ENCODE peak calls at places on chromosomes 6 and 20, in nine cellular contexts. D is thoracic aorta, U is BE2C, A is IMR-90, X is GM06990, F is fibroblast of the aortic adventitia, J is LNCaP clone FGC, M is uterus, C is body of pancreas. L is an unnamed sample.

GRCh38 chr6:57021086-57021720 is 25.3 kb upstream of the KIAA1586 start:
- DNase-seq in D (no peak), U (no peak), A (peak; percentile 64), X (peak; percentile 17), F (peak; percentile 74), J (no peak), M (no peak), C (no peak), L (peak; percentile 75)

GRCh38 chr6:63634630-63635029 is 972 bp upstream of the PHF3 start:
- DNase-seq in D (no peak), U (no peak), A (no peak), X (no peak), F (no peak), J (no peak), M (no peak), C (no peak), L (no peak)

GRCh38 chr6:46453221-46453620 is 38.0 kb downstream of the RCAN2 start:
- DNase-seq in D (no peak), U (no peak), A (peak; percentile 70), X (no peak), F (peak; percentile 90), J (peak; percentile 35), M (no peak), C (no peak), L (peak; percentile 68)

GRCh38 chr6:109434456-109434855 is 6.0 kb downstream of the PPIL6 start:
- DNase-seq in D (no peak), U (no peak), A (no peak), X (no peak), F (peak; percentile 22), J (no peak), M (no peak), C (no peak), L (peak; percentile 55)

GRCh38 chr20:49610701-49611538 is 43.0 kb upstream of the PTGIS start:
- DNase-seq in D (no peak), U (peak; percentile 87), A (no peak), X (peak; percentile 86), F (peak; percentile 49), J (peak; percentile 21), M (peak; percentile 65), C (peak; percentile 84), L (peak; percentile 64)

GRCh38 chr6:90008908-90009501 is 114.7 kb downstream of the GJA10 start:
- DNase-seq in D (no peak), U (no peak), A (peak; percentile 68), X (no peak), F (peak; percentile 7), J (peak; percentile 70), M (no peak), C (no peak), L (peak; percentile 25)

GRCh38 chr6:143838395-143838794 is 4.7 kb upstream of the LTV1 start:
- DNase-seq in D (no peak), U (no peak), A (no peak), X (no peak), F (no peak), J (no peak), M (no peak), C (no peak), L (no peak)

GRCh38 chr6:5497896-5498578 is 236.7 kb downstream of the FARS2 start:
- DNase-seq in D (no peak), U (no peak), A (peak; percentile 62), X (no peak), F (peak; percentile 32), J (no peak), M (no peak), C (no peak), L (peak; percentile 42)

GRCh38 chr6:150169609-150170008 is 26.8 kb downstream of the PPP1R14C start:
- DNase-seq in D (no peak), U (no peak), A (peak; percentile 81), X (peak; percentile 37), F (peak; percentile 49), J (no peak), M (no peak), C (no peak), L (peak; percentile 55)

GRCh38 chr6:45959534-45960195 is 56.0 kb downstream of the CLIC5 start:
- DNase-seq in D (no peak), U (no peak), A (no peak), X (no peak), F (no peak), J (peak; percentile 35), M (no peak), C (no peak), L (peak; percentile 43)

GRCh38 chr20:41222703-41223102 is 85.4 kb downstream of the PLCG1 start:
- DNase-seq in D (no peak), U (no peak), A (peak; percentile 54), X (no peak), F (peak; percentile 46), J (no peak), M (no peak), C (no peak), L (peak; percentile 60)

GRCh38 chr6:74408844-74409243 is 712.8 kb downstream of the CD109 start:
- DNase-seq in D (no peak), U (no peak), A (peak; percentile 48), X (no peak), F (peak; percentile 3), J (no peak), M (no peak), C (no peak), L (peak; percentile 4)

GRCh38 chr20:42749548-42749947 is 440.2 kb downstream of the PTPRT start:
- DNase-seq in D (no peak), U (no peak), A (no peak), X (no peak), F (no peak), J (no peak), M (no peak), C (no peak), L (no peak)

GRCh38 chr20:32485126-32485769 is 99.9 kb downstream of the NOL4L start:
- DNase-seq in D (peak; percentile 41), U (peak; percentile 77), A (peak; percentile 83), X (no peak), F (peak; percentile 87), J (peak; percentile 47), M (peak; percentile 79), C (peak; percentile 87), L (peak; percentile 89)

GRCh38 chr6:16759181-16759645 is 2.0 kb downstream of the ATXN1 start:
- DNase-seq in D (no peak), U (no peak), A (no peak), X (no peak), F (no peak), J (no peak), M (no peak), C (peak; percentile 26), L (no peak)

GRCh38 chr6:16758163-16758975 is 2.9 kb downstream of the ATXN1 start:
- DNase-seq in D (no peak), U (peak; percentile 68), A (no peak), X (no peak), F (no peak), J (no peak), M (no peak), C (peak; percentile 26), L (peak; percentile 37)

GRCh38 chr6:16755544-16755943 is 5.7 kb downstream of the ATXN1 start:
- DNase-seq in D (no peak), U (no peak), A (no peak), X (no peak), F (no peak), J (no peak), M (no peak), C (no peak), L (no peak)

GRCh38 chr6:16756660-16757270 is 4.5 kb downstream of the ATXN1 start:
- DNase-seq in D (no peak), U (no peak), A (no peak), X (no peak), F (no peak), J (no peak), M (no peak), C (no peak), L (no peak)

GRCh38 chr6:16757332-16757731 is 3.9 kb downstream of the ATXN1 start:
- DNase-seq in D (no peak), U (no peak), A (no peak), X (no peak), F (no peak), J (no peak), M (no peak), C (no peak), L (peak; percentile 50)
- H3K4me3 ChIP-seq in D (no peak overlapping the region), U (no peak overlapping the region), A (no peak overlapping the region), X (no peak overlapping the region), F (no peak overlapping the region), J (no peak overlapping the region), M (no peak overlapping the region), C (no peak overlapping the region), L (no peak overlapping the region)

DNA sequence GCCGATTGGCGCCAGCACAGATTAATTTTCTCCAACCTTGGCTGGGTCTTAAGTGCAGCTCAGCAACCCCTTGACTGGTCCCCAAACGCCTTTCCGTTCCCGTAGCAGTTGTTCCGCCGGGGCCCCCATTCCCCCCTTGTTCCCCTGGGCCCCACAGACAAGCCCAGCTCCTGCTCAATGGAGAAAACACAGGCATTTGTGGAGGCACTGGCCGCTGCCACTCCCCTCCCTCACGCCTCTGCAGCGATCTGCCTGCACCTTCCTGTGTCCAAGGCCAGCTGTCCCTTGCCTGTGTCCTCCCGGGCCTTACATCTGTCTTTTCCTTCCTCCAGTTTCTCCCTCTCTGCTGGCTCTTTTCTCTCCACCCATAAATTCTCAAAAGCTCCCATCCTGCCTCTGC is 56.9 kb upstream of the NNAT start:
- DNase-seq in D (no peak), U (no peak), A (no peak), X (no peak), F (no peak), J (no peak), M (no peak), C (no peak), L (no peak)
- TF ChIP-seq CTCF in D (no peak), U (no peak), A (no peak), X (no peak), F (no peak), J (no peak), M (no peak), C (no peak), L (no peak)

DNA sequence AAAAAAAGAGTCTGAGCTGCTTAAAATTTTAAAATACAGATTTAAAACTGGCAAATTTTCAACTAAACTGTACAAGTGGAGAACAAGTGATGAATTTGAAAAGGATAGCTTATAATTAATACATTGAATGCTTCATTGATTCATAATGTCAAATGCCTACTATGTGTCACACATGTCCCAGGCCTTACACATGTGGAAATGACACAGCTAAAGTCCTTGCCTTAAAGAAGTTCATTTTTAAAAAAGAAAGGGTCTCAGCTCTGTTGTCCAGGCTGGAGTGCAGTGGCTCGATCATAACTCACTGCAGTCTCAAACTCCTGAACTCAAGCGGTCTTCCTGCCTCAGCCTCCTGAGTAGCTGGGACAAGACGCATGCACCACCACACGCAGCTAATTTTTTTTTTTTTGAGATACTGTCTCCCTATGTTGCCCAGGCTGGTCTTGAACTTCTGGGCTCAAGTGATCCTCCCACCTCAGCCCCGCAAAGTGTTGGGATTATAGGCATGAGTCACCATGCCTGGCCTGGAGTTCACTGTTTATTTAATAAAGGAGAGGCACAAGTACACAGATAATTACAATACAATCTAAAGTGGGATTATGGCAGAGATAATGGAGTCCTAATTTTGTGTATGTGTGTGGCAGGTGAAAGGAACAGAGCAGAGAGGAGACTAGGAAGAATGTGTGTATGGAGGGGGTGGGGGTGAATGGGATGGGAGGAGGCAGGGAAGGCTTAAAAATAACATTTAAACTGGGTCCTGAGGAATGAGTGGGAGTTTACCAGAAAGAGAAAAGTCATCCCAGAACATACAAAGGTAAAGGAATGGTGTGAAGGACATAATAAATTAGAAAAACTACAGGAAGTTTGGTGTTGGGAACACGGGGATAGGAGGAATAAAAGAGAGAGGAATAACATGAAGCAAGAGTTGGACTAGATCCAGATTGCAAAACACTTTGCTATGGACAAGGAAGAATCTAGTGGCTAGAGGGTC is 4.7 kb downstream of the NCOA5 start:
- DNase-seq in D (no peak), U (peak; percentile 33), A (peak; percentile 42), X (no peak), F (peak; percentile 63), J (peak; percentile 40), M (no peak), C (no peak), L (peak; percentile 50)
- H3K4me3 ChIP-seq in D (no peak overlapping the region), U (no peak overlapping the region), A (no peak overlapping the region), X (no peak overlapping the region), F (no peak overlapping the region), J (no peak overlapping the region), M (no peak overlapping the region), C (no peak overlapping the region), L (no peak overlapping the region)

GRCh38 chr6:136754820-136755219 is 37.5 kb downstream of the MAP3K5 start:
- DNase-seq in D (no peak), U (no peak), A (no peak), X (no peak), F (no peak), J (no peak), M (no peak), C (no peak), L (no peak)
- TF ChIP-seq CTCF in D (no peak), U (no peak), A (no peak), X (no peak), F (no peak), J (no peak), M (no peak), C (no peak), L (no peak)